ENCODE peak calls at places on chromosomes 16 and 17, in ten cellular contexts. C is T-helper 9 cell; S is neural crest cell; O is activated CD8-positive, alpha-beta T cell treated with anti-CD3 and anti-CD28 coated beads, Interleukin-2, amount 10 ng/mL, durations not matched to agents 7 days and 5 days; L is heart left ventricle; H is ovary; W is M059J; Q is stimulated activated CD8-positive, alpha-beta memory T cell treated with anti-CD3 and anti-CD28 coated beads, Interleukin-2, amount 100 ng/mL, for 48 hours; G is RPMI8226; U is HFF-Myc. I is an unnamed sample.

GRCh38 chr16:73047536-73048291 is at the start of gene ZFHX3:
- DNase-seq in C (peak), S (peak), O (peak), L (peak), H (peak), W (peak), Q (no peak), G (peak), U (no peak), I (peak)

GRCh38 chr17:73697872-73698271 is 53.6 kb upstream of the SDK2 start:
- DNase-seq in C (no peak), S (no peak), O (no peak), L (no peak), H (no peak), W (no peak), Q (no peak), G (no peak), U (no peak), I (no peak)

GRCh38 chr17:55437165-55437605 is 15.6 kb upstream of the MMD start:
- DNase-seq in C (no peak), S (no peak), O (no peak), L (no peak), H (no peak), W (no peak), Q (no peak), G (peak), U (no peak), I (peak)

GRCh38 chr17:78873519-78874340 is 29.3 kb downstream of the CEP295NL start:
- DNase-seq in C (no peak), S (no peak), O (no peak), L (no peak), H (no peak), W (peak), Q (no peak), G (peak), U (peak), I (no peak)

GRCh38 chr16:2056077-2056476 is 8.3 kb downstream of the TSC2 start:
- DNase-seq in C (no peak), S (no peak), O (no peak), L (no peak), H (no peak), W (no peak), Q (no peak), G (no peak), U (no peak), I (no peak)

GRCh38 chr17:70144260-70144846 is 25.0 kb upstream of the KCNJ2 start:
- DNase-seq in C (no peak), S (no peak), O (no peak), L (no peak), H (no peak), W (peak), Q (no peak), G (no peak), U (no peak), I (no peak)

GRCh38 chr16:11390573-11391495 is 45.6 kb downstream of the RMI2 start:
- DNase-seq in C (no peak), S (no peak), O (no peak), L (peak), H (no peak), W (no peak), Q (no peak), G (no peak), U (no peak), I (peak)

GRCh38 chr17:5832886-5833285 is 237.3 kb upstream of the WSCD1 start:
- DNase-seq in C (no peak), S (no peak), O (no peak), L (no peak), H (no peak), W (peak), Q (no peak), G (no peak), U (peak), I (no peak)

GRCh38 chr16:67444259-67445125 is 13.6 kb downstream of the HSD11B2 start:
- DNase-seq in C (no peak), S (no peak), O (no peak), L (no peak), H (no peak), W (no peak), Q (no peak), G (no peak), U (no peak), I (no peak)

GRCh38 chr17:39923836-39924690 is 3.3 kb downstream of the ORMDL3 start:
- DNase-seq in C (no peak), S (peak), O (no peak), L (peak), H (no peak), W (peak), Q (no peak), G (no peak), U (no peak), I (no peak)

GRCh38 chr17:82910041-82910481 is 70.2 kb upstream of the ZNF750 start:
- DNase-seq in C (no peak), S (no peak), O (no peak), L (peak), H (no peak), W (no peak), Q (no peak), G (no peak), U (no peak), I (no peak)

GRCh38 chr16:68802190-68802589 is 41.1 kb upstream of the TANGO6 start:
- DNase-seq in C (no peak), S (no peak), O (no peak), L (no peak), H (no peak), W (peak), Q (no peak), G (no peak), U (no peak), I (no peak)

GRCh38 chr16:51151951-51152663 is 1.0 kb upstream of the SALL1 start:
- DNase-seq in C (no peak), S (peak), O (no peak), L (no peak), H (peak), W (peak), Q (no peak), G (peak), U (peak), I (no peak)

GRCh38 chr17:72477529-72477928 is 356.7 kb downstream of the SOX9 start:
- DNase-seq in C (no peak), S (no peak), O (no peak), L (no peak), H (no peak), W (no peak), Q (no peak), G (peak), U (no peak), I (no peak)

GRCh38 chr17:68460096-68460495 is 2.8 kb upstream of the WIPI1 start:
- DNase-seq in C (no peak), S (no peak), O (no peak), L (no peak), H (no peak), W (no peak), Q (no peak), G (no peak), U (no peak), I (no peak)

GRCh38 chr16:23557779-23558330 is 328 bp downstream of the UBFD1 start:
- DNase-seq in C (no peak), S (no peak), O (peak), L (no peak), H (no peak), W (peak), Q (no peak), G (peak), U (no peak), I (no peak)

GRCh38 chr17:16294560-16294959 is 58.7 kb downstream of the CENPV start:
- DNase-seq in C (no peak), S (no peak), O (no peak), L (no peak), H (no peak), W (no peak), Q (no peak), G (no peak), U (no peak), I (no peak)

GRCh38 chr17:19342611-19343255 is 19.8 kb downstream of the B9D1 start:
- DNase-seq in C (no peak), S (no peak), O (no peak), L (no peak), H (no peak), W (no peak), Q (no peak), G (no peak), U (no peak), I (peak)

GRCh38 chr17:78134899-78135385 is 4.4 kb downstream of the TMC8 start:
- DNase-seq in C (no peak), S (no peak), O (peak), L (no peak), H (no peak), W (no peak), Q (no peak), G (no peak), U (no peak), I (no peak)

GRCh38 chr17:80307994-80308671 is 47.5 kb downstream of the RNF213 start:
- DNase-seq in C (no peak), S (no peak), O (no peak), L (peak), H (no peak), W (no peak), Q (no peak), G (no peak), U (no peak), I (no peak)

GRCh38 chr16:84777435-84777834 is 42.4 kb upstream of the CRISPLD2 start:
- DNase-seq in C (no peak), S (no peak), O (no peak), L (no peak), H (no peak), W (no peak), Q (no peak), G (no peak), U (no peak), I (no peak)